ENCODE peak calls at places on chromosomes 13 and 19, in ten cellular contexts. G, H, C, M, V, T, P, E, D and L are unnamed samples.

GRCh38 chr13:75440100-75440499 is 41.9 kb downstream of the TBC1D4 start:
- DNase-seq in G (no peak), H (no peak), C (no peak), M (no peak), V (no peak), T (no peak), P (no peak), E (no peak), D (no peak), L (no peak)

GRCh38 chr13:32445461-32445860 is 17.5 kb upstream of the N4BP2L1 start:
- DNase-seq in G (no peak), H (no peak), C (no peak), M (no peak), V (no peak), T (no peak), P (no peak), E (no peak), D (no peak), L (no peak)

GRCh38 chr19:10642473-10642872 is 11.7 kb upstream of the ILF3 start:
- DNase-seq in G (no peak), H (no peak), C (no peak), M (no peak), V (no peak), T (no peak), P (no peak), E (no peak), D (no peak), L (no peak)

GRCh38 chr19:18841400-18841799 is 9.6 kb downstream of the UPF1 start:
- DNase-seq in G (no peak), H (no peak), C (no peak), M (no peak), V (no peak), T (no peak), P (no peak), E (no peak), D (no peak), L (no peak)

GRCh38 chr19:50639121-50640112 is at the start of gene SYT3:
- DNase-seq in G (peak), H (peak), C (peak), M (peak), V (no peak), T (peak), P (no peak), E (peak), D (peak), L (no peak)

GRCh38 chr13:98441056-98441676 is 135.7 kb downstream of the STK24 start:
- DNase-seq in G (no peak), H (no peak), C (no peak), M (no peak), V (no peak), T (no peak), P (no peak), E (no peak), D (no peak), L (no peak)

GRCh38 chr19:18346091-18346490 is 5.7 kb downstream of the PGPEP1 start:
- DNase-seq in G (no peak), H (no peak), C (no peak), M (no peak), V (no peak), T (no peak), P (no peak), E (no peak), D (no peak), L (no peak)

GRCh38 chr19:51091895-51092873 is 9.5 kb upstream of the KLK14 start:
- DNase-seq in G (no peak), H (no peak), C (no peak), M (no peak), V (no peak), T (no peak), P (no peak), E (no peak), D (no peak), L (no peak)

GRCh38 chr19:35247526-35248309 is 1.1 kb upstream of the LSR start:
- DNase-seq in G (peak), H (peak), C (no peak), M (no peak), V (no peak), T (peak), P (no peak), E (peak), D (no peak), L (peak)

GRCh38 chr19:31013391-31013975 is 335.8 kb downstream of the TSHZ3 start:
- DNase-seq in G (no peak), H (no peak), C (no peak), M (no peak), V (no peak), T (no peak), P (no peak), E (no peak), D (no peak), L (no peak)

GRCh38 chr13:76286178-76286577 is 600.0 kb downstream of the KCTD12 start:
- DNase-seq in G (no peak), H (no peak), C (peak), M (no peak), V (no peak), T (no peak), P (peak), E (no peak), D (no peak), L (no peak)

GRCh38 chr19:45526143-45526542 is 18.9 kb downstream of the VASP start:
- DNase-seq in G (peak), H (no peak), C (peak), M (peak), V (peak), T (peak), P (peak), E (peak), D (peak), L (no peak)

GRCh38 chr13:94345374-94346195 is 133.9 kb downstream of the DCT start:
- DNase-seq in G (no peak), H (no peak), C (peak), M (no peak), V (peak), T (no peak), P (no peak), E (no peak), D (peak), L (no peak)

GRCh38 chr13:61608138-61608537 is 192.5 kb upstream of the PCDH20 start:
- DNase-seq in G (no peak), H (no peak), C (no peak), M (no peak), V (no peak), T (peak), P (no peak), E (no peak), D (no peak), L (no peak)

GRCh38 chr19:15223649-15224371 is 8.4 kb downstream of the EPHX3 start:
- DNase-seq in G (no peak), H (no peak), C (no peak), M (peak), V (no peak), T (no peak), P (no peak), E (no peak), D (no peak), L (no peak)

GRCh38 chr13:32624441-32624840 is 38.2 kb downstream of the PDS5B start:
- DNase-seq in G (no peak), H (no peak), C (no peak), M (no peak), V (no peak), T (no peak), P (no peak), E (no peak), D (no peak), L (no peak)

GRCh38 chr13:98368019-98368418 is 190.9 kb upstream of the RNF113B start:
- DNase-seq in G (no peak), H (no peak), C (peak), M (no peak), V (no peak), T (no peak), P (peak), E (no peak), D (no peak), L (no peak)

GRCh38 chr19:13843104-13843921 is 33.6 kb upstream of the NANOS3 start:
- DNase-seq in G (no peak), H (no peak), C (no peak), M (no peak), V (no peak), T (peak), P (no peak), E (peak), D (peak), L (no peak)

GRCh38 chr19:44740351-44740824 is 8.1 kb upstream of the BCL3 start:
- DNase-seq in G (no peak), H (no peak), C (no peak), M (no peak), V (peak), T (no peak), P (no peak), E (no peak), D (no peak), L (peak)

GRCh38 chr19:39474139-39474620 is 6.5 kb upstream of the TIMM50 start:
- DNase-seq in G (peak), H (peak), C (peak), M (no peak), V (peak), T (peak), P (no peak), E (peak), D (peak), L (no peak)

GRCh38 chr19:19403373-19403901 is 2.0 kb upstream of the GATAD2A start:
- DNase-seq in G (peak), H (peak), C (peak), M (no peak), V (no peak), T (no peak), P (no peak), E (no peak), D (no peak), L (no peak)

GRCh38 chr19:50209131-50209530 is 5.7 kb downstream of the MYH14 start:
- DNase-seq in G (no peak), H (no peak), C (no peak), M (no peak), V (no peak), T (no peak), P (no peak), E (no peak), D (no peak), L (no peak)

GRCh38 chr19:35841961-35842595 is 10.2 kb downstream of the NPHS1 start:
- DNase-seq in G (no peak), H (no peak), C (no peak), M (no peak), V (no peak), T (no peak), P (no peak), E (no peak), D (no peak), L (no peak)

GRCh38 chr19:18412610-18413239 is 6.5 kb upstream of the SSBP4 start:
- DNase-seq in G (no peak), H (no peak), C (no peak), M (no peak), V (no peak), T (no peak), P (no peak), E (no peak), D (no peak), L (no peak)

GRCh38 chr13:37216340-37216739 is 110.9 kb upstream of the CSNK1A1L start:
- DNase-seq in G (no peak), H (no peak), C (no peak), M (no peak), V (no peak), T (no peak), P (no peak), E (no peak), D (no peak), L (no peak)

GRCh38 chr19:32350492-32350891 is 5.1 kb downstream of the ZNF507 start:
- DNase-seq in G (no peak), H (no peak), C (no peak), M (no peak), V (no peak), T (no peak), P (no peak), E (no peak), D (no peak), L (no peak)

GRCh38 chr13:34756136-34756535 is 185.9 kb upstream of the NBEA start:
- DNase-seq in G (no peak), H (no peak), C (no peak), M (no peak), V (no peak), T (no peak), P (no peak), E (no peak), D (no peak), L (no peak)

GRCh38 chr13:44451651-44452050 is 78.0 kb downstream of the SERP2 start:
- DNase-seq in G (no peak), H (no peak), C (no peak), M (no peak), V (no peak), T (no peak), P (no peak), E (no peak), D (no peak), L (no peak)

GRCh38 chr13:31048521-31048920 is 113.2 kb downstream of the HSPH1 start:
- DNase-seq in G (peak), H (no peak), C (no peak), M (no peak), V (no peak), T (no peak), P (no peak), E (no peak), D (no peak), L (no peak)

GRCh38 chr19:12484371-12485322 is at the start of gene ZNF709:
- DNase-seq in G (peak), H (peak), C (peak), M (peak), V (peak), T (peak), P (peak), E (peak), D (peak), L (no peak)

GRCh38 chr13:60646600-60646999 is 249.6 kb downstream of the TDRD3 start:
- DNase-seq in G (no peak), H (no peak), C (no peak), M (no peak), V (no peak), T (no peak), P (no peak), E (no peak), D (no peak), L (no peak)